ENCODE peak calls at places on chromosomes 13 and 19, in ten cellular contexts. S, N, Z, L, R, K, F, D, O and T are unnamed samples.

GRCh38 chr13:113493315-113493951 is 2.9 kb upstream of the DCUN1D2 start:
- DNase-seq in O (no peak), L (no peak), F (no peak), R (no peak), D (peak), S (no peak), N (no peak), Z (peak), K (no peak), T (peak)

GRCh38 chr13:86684402-86684801 is 885.2 kb upstream of the SLITRK6 start:
- DNase-seq in L (no peak), N (no peak), K (no peak), S (no peak), R (no peak), D (no peak), Z (no peak), F (no peak), O (no peak), T (no peak)

GRCh38 chr19:45781282-45782161 is 768 bp downstream of the DMPK start:
- DNase-seq in F (peak), D (peak), K (no peak), L (no peak), R (no peak), Z (no peak), O (no peak), N (no peak), S (no peak), T (no peak)

GRCh38 chr19:19628499-19629134 is 597 bp upstream of the LPAR2 start:
- DNase-seq in L (peak), N (no peak), F (no peak), Z (peak), S (no peak), K (no peak), O (no peak), D (no peak), R (peak), T (no peak)

GRCh38 chr13:81929988-81930387 is 1589.1 kb upstream of the SPRY2 start:
- DNase-seq in F (no peak), S (no peak), L (no peak), O (no peak), K (no peak), R (no peak), D (no peak), N (no peak), Z (no peak), T (no peak)

GRCh38 chr13:73939603-73940002 is 194.6 kb downstream of the KLF12 start:
- DNase-seq in L (no peak), K (no peak), N (no peak), Z (no peak), R (no peak), F (no peak), O (no peak), D (no peak), S (no peak), T (no peak)

GRCh38 chr13:47408546-47409319 is 511.9 kb upstream of the HTR2A start:
- DNase-seq in D (no peak), F (no peak), N (no peak), R (no peak), Z (no peak), O (no peak), K (no peak), S (no peak), L (no peak), T (no peak)

GRCh38 chr13:113958373-113958772 is 15.5 kb downstream of the C13orf46 start:
- DNase-seq in R (no peak), N (no peak), D (no peak), Z (no peak), F (no peak), L (no peak), K (no peak), O (no peak), S (no peak), T (no peak)

GRCh38 chr19:50184196-50184595 is 19.2 kb upstream of the MYH14 start:
- DNase-seq in F (no peak), S (no peak), N (no peak), Z (no peak), R (no peak), K (no peak), D (no peak), O (no peak), L (no peak), T (no peak)

GRCh38 chr19:35755550-35756371 is 1.1 kb downstream of the HSPB6 start:
- DNase-seq in L (no peak), F (peak), R (peak), N (peak), O (peak), S (peak), D (no peak), Z (peak), K (no peak), T (peak)

GRCh38 chr19:35120898-35121297 is 5.3 kb downstream of the FXYD3 start:
- DNase-seq in D (no peak), F (peak), N (no peak), L (no peak), S (no peak), Z (no peak), R (no peak), K (no peak), O (no peak), T (no peak)

GRCh38 chr13:30466841-30467252 is 1.1 kb upstream of the HMGB1 start:
- DNase-seq in R (no peak), Z (no peak), D (no peak), F (no peak), N (no peak), O (no peak), K (no peak), S (no peak), L (no peak), T (no peak)

GRCh38 chr19:54460230-54461005 is 3.2 kb downstream of the LENG9 start:
- DNase-seq in L (no peak), O (no peak), D (no peak), Z (no peak), F (peak), N (no peak), S (no peak), R (no peak), K (no peak), T (no peak)

GRCh38 chr19:9054768-9055167 is 32.1 kb upstream of the OR1M1 start:
- DNase-seq in K (no peak), D (peak), F (no peak), S (no peak), L (no peak), N (no peak), O (no peak), R (no peak), Z (no peak), T (no peak)

GRCh38 chr19:53389591-53390377 is 5.2 kb upstream of the ZNF765 start:
- DNase-seq in D (no peak), N (no peak), Z (no peak), K (no peak), R (no peak), L (no peak), F (peak), S (no peak), O (no peak), T (no peak)

GRCh38 chr19:18647371-18647767 is 10.5 kb downstream of the KLHL26 start:
- DNase-seq in R (no peak), O (no peak), D (no peak), N (no peak), L (no peak), F (no peak), K (no peak), S (no peak), Z (no peak), T (no peak)

GRCh38 chr19:3615524-3616135 is 9.0 kb upstream of the TBXA2R start:
- DNase-seq in R (no peak), O (peak), K (no peak), S (no peak), N (no peak), Z (no peak), F (no peak), L (no peak), D (no peak), T (no peak)

GRCh38 chr13:79825959-79826358 is 345.0 kb downstream of the NDFIP2 start:
- DNase-seq in F (no peak), O (no peak), L (no peak), K (no peak), D (no peak), Z (no peak), S (no peak), R (no peak), N (no peak), T (no peak)

GRCh38 chr13:51297556-51297955 is 41.9 kb upstream of the SERPINE3 start:
- DNase-seq in K (no peak), R (no peak), Z (no peak), D (no peak), S (no peak), L (no peak), F (no peak), O (no peak), N (no peak), T (no peak)

GRCh38 chr13:66849706-66850105 is 380.4 kb downstream of the PCDH9 start:
- DNase-seq in L (no peak), F (no peak), O (no peak), R (no peak), N (no peak), D (no peak), S (no peak), K (no peak), Z (no peak), T (no peak)

GRCh38 chr19:2981898-2982297 is 4.5 kb downstream of the TLE6 start:
- DNase-seq in R (no peak), S (no peak), O (no peak), F (no peak), L (no peak), K (no peak), N (no peak), Z (no peak), D (no peak), T (no peak)

GRCh38 chr13:40187324-40187795 is 479.1 kb downstream of the FOXO1 start:
- DNase-seq in F (no peak), R (no peak), D (no peak), O (no peak), Z (no peak), S (no peak), K (no peak), N (no peak), L (no peak), T (no peak)

GRCh38 chr19:33524024-33524664 is 2.6 kb upstream of the PEPD start:
- DNase-seq in D (no peak), Z (no peak), L (no peak), K (no peak), R (peak), F (peak), O (no peak), N (no peak), S (no peak), T (no peak)

GRCh38 chr19:38564981-38565685 is 52.6 kb downstream of the MAP4K1 start:
- DNase-seq in R (no peak), S (no peak), L (no peak), K (no peak), Z (no peak), F (peak), N (no peak), D (no peak), O (no peak), T (no peak)

GRCh38 chr13:84362777-84363176 is 480.5 kb upstream of the SLITRK1 start:
- DNase-seq in Z (no peak), K (no peak), R (no peak), S (no peak), N (no peak), D (no peak), O (no peak), L (no peak), F (no peak), T (no peak)

GRCh38 chr13:73142091-73142490 is 83.3 kb downstream of the KLF5 start:
- DNase-seq in Z (no peak), R (no peak), L (no peak), F (no peak), N (no peak), S (no peak), K (no peak), D (no peak), O (no peak), T (no peak)

GRCh38 chr19:14375055-14375581 is 6.1 kb upstream of the ADGRE5 start:
- DNase-seq in R (no peak), Z (no peak), S (peak), O (no peak), K (no peak), L (no peak), D (no peak), F (peak), N (no peak), T (no peak)

GRCh38 chr19:51354742-51355148 is 11.4 kb downstream of the ETFB start:
- DNase-seq in S (no peak), F (peak), K (no peak), O (no peak), Z (peak), L (peak), R (peak), N (no peak), D (no peak), T (no peak)

GRCh38 chr13:113147206-113147605 is 11.2 kb upstream of the PROZ start:
- DNase-seq in L (no peak), K (no peak), N (no peak), O (no peak), R (no peak), F (no peak), D (no peak), S (peak), Z (no peak), T (no peak)

GRCh38 chr19:12880551-12881171 is 588 bp downstream of the DNASE2 start:
- DNase-seq in D (no peak), O (no peak), K (no peak), Z (peak), S (peak), R (peak), N (no peak), L (no peak), F (no peak), T (no peak)

GRCh38 chr13:100269837-100270236 is 180.9 kb downstream of the PCCA start:
- DNase-seq in O (no peak), L (no peak), N (peak), Z (peak), K (peak), R (no peak), S (peak), D (no peak), F (peak), T (peak)

GRCh38 chr19:36100476-36100875 is 10.5 kb upstream of the OVOL3 start:
- DNase-seq in N (no peak), D (no peak), R (no peak), S (no peak), L (no peak), Z (no peak), O (no peak), K (no peak), F (peak), T (no peak)

GRCh38 chr19:41626877-41627276 is at the start of gene CEACAM4:
- DNase-seq in R (no peak), O (no peak), N (no peak), D (no peak), F (peak), Z (no peak), L (no peak), S (no peak), K (no peak), T (no peak)

GRCh38 chr19:11377756-11378155 is 3.3 kb downstream of the SWSAP1 start:
- DNase-seq in F (no peak), S (no peak), L (no peak), Z (no peak), O (no peak), N (no peak), K (no peak), D (no peak), R (no peak), T (no peak)

GRCh38 chr19:11377237-11377636 is 2.8 kb downstream of the SWSAP1 start:
- DNase-seq in F (no peak), S (no peak), Z (peak), R (no peak), D (peak), O (no peak), L (no peak), K (no peak), N (no peak), T (peak)

GRCh38 chr19:11379857-11380350 is 4.2 kb downstream of the EPOR start:
- DNase-seq in K (no peak), D (no peak), Z (no peak), S (no peak), O (no peak), L (no peak), N (no peak), R (no peak), F (no peak), T (no peak)

GRCh38 chr19:11380653-11381534 is 3.2 kb downstream of the EPOR start:
- DNase-seq in F (peak), L (peak), S (peak), Z (peak), D (peak), K (peak), N (peak), R (peak), O (peak), T (peak)

GRCh38 chr19:11378319-11379189 is 4.1 kb downstream of the SWSAP1 start:
- DNase-seq in L (peak), D (peak), N (no peak), F (no peak), R (peak), O (no peak), S (peak), K (no peak), Z (peak), T (no peak)
- TF ChIP-seq CTCF in L (peak), D (peak), N (peak), F (peak), R (peak), O (no peak), S (no peak), K (peak), Z (peak), T (peak)

GRCh38 chr13:107976628-107977027 is 238.7 kb downstream of the LIG4 start:
- DNase-seq in S (no peak), R (no peak), F (no peak), D (no peak), Z (no peak), L (no peak), K (no peak), N (no peak), O (no peak), T (no peak)
- TF ChIP-seq CTCF in S (no peak), R (no peak), F (no peak), D (no peak), Z (no peak), L (no peak), K (no peak), N (no peak), O (no peak), T (no peak)

GRCh38 chr19:48330012-48330681 is 4.8 kb downstream of the EMP3 start:
- DNase-seq in F (peak), O (no peak), Z (no peak), K (no peak), R (peak), D (no peak), S (peak), N (peak), L (peak), T (no peak)
- TF ChIP-seq CTCF in F (no peak), O (no peak), Z (no peak), K (no peak), R (no peak), D (no peak), S (no peak), N (no peak), L (peak), T (no peak)

GRCh38 chr19:1627194-1627593 is 21.9 kb upstream of the UQCR11 start:
- DNase-seq in D (no peak), L (no peak), F (peak), S (no peak), Z (no peak), O (no peak), R (no peak), N (no peak), K (no peak), T (no peak)
- TF ChIP-seq CTCF in D (no peak), L (no peak), F (no peak), S (no peak), Z (no peak), O (no peak), R (no peak), N (no peak), K (no peak), T (no peak)